ENCODE peak calls at places on chromosomes 12 and 14, in five cellular contexts. X, C, Y, Q and U are unnamed samples.

GRCh38 chr12:107079172-107080011 is 14.0 kb downstream of the CRY1 start:
- DNase-seq in X (no peak), C (peak), Q (no peak), Y (no peak), U (no peak)

GRCh38 chr12:104790296-104791125 is 167.6 kb downstream of the SLC41A2 start:
- DNase-seq in X (peak), Q (peak), Y (peak), C (no peak), U (peak)

GRCh38 chr12:131918311-131919050 is 10.6 kb upstream of the PUS1 start:
- DNase-seq in C (no peak), X (no peak), Y (no peak), Q (no peak), U (no peak)

GRCh38 chr14:100605706-100606686 is 18.8 kb upstream of the BEGAIN start:
- DNase-seq in Y (no peak), Q (no peak), C (no peak), X (peak), U (no peak)

GRCh38 chr14:101113108-101113612 is 209.6 kb upstream of the RTL1 start:
- DNase-seq in X (no peak), Y (no peak), C (no peak), Q (no peak), U (no peak)

GRCh38 chr14:101230161-101230850 is 326.8 kb upstream of the RTL1 start:
- DNase-seq in Y (no peak), C (no peak), Q (no peak), X (no peak), U (no peak)

GRCh38 chr12:69570545-69571399 is 14.5 kb upstream of the CCT2 start:
- DNase-seq in C (peak), X (peak), Q (peak), Y (peak), U (peak)

GRCh38 chr14:99215277-99215676 is 56.7 kb downstream of the BCL11B start:
- DNase-seq in Y (no peak), Q (no peak), C (peak), X (no peak), U (no peak)

GRCh38 chr12:131735153-131735456 is 24.2 kb downstream of the SFSWAP start:
- DNase-seq in Y (no peak), X (no peak), Q (no peak), C (no peak), U (no peak)